ENCODE peak calls at places on chromosomes 2 and 18, in seven cellular contexts. L is K562, A is HepG2, Q is IMR-90, D is GM12878, P is SK-N-SH, K is H1. E is an unnamed sample.

GRCh38 chr18:72700961-72701710 is 157.0 kb upstream of the CBLN2 start:
- DNase-seq in Q (peak), P (peak), A (peak), D (no peak), L (no peak), K (no peak), E (no peak)

GRCh38 chr18:668263-668662 is 10.8 kb downstream of the TYMS start:
- DNase-seq in Q (no peak), D (no peak), L (no peak), A (no peak), K (no peak), P (no peak), E (no peak)

GRCh38 chr2:150063432-150063889 is 424.0 kb downstream of the RND3 start:
- DNase-seq in K (no peak), L (no peak), D (no peak), P (no peak), Q (peak), A (no peak), E (no peak)

GRCh38 chr18:23927821-23928746 is 86.5 kb upstream of the TTC39C start:
- DNase-seq in Q (peak), A (no peak), K (no peak), D (no peak), P (no peak), L (no peak), E (no peak)

GRCh38 chr2:121764681-121765228 is 9.3 kb downstream of the TSN start:
- DNase-seq in L (no peak), K (no peak), D (no peak), P (no peak), Q (no peak), A (no peak), E (no peak)

GRCh38 chr2:86533589-86533988 is 29.7 kb downstream of the CHMP3 start:
- DNase-seq in K (no peak), Q (no peak), A (no peak), L (no peak), D (no peak), P (no peak), E (no peak)

GRCh38 chr2:8290771-8291352 is 391.0 kb upstream of the ID2 start:
- DNase-seq in L (no peak), A (no peak), P (no peak), K (no peak), D (no peak), Q (no peak), E (no peak)

GRCh38 chr2:43542285-43542933 is 53.4 kb downstream of the THADA start:
- DNase-seq in K (no peak), A (peak), P (peak), D (no peak), L (peak), Q (peak), E (peak)

GRCh38 chr2:4938246-4938645 is 753.9 kb upstream of the SOX11 start:
- DNase-seq in L (no peak), D (no peak), Q (no peak), A (no peak), K (no peak), P (peak), E (no peak)

GRCh38 chr2:134217316-134217715 is 36.6 kb upstream of the MGAT5 start:
- DNase-seq in P (no peak), D (no peak), Q (no peak), L (no peak), K (no peak), A (no peak), E (no peak)

GRCh38 chr18:46213295-46213694 is 109.1 kb downstream of the HAUS1 start:
- DNase-seq in K (no peak), Q (no peak), A (peak), P (peak), L (peak), D (no peak), E (peak)

GRCh38 chr2:32963941-32964340 is 17.2 kb downstream of the LTBP1 start:
- DNase-seq in Q (peak), K (no peak), D (no peak), A (no peak), P (no peak), L (no peak), E (no peak)

GRCh38 chr2:221049950-221050349 is 522.2 kb downstream of the EPHA4 start:
- DNase-seq in P (no peak), L (no peak), A (no peak), D (peak), K (no peak), Q (no peak), E (no peak)

GRCh38 chr2:218398437-218399390 is 954 bp upstream of the CTDSP1 start:
- DNase-seq in A (peak), P (peak), D (no peak), K (no peak), Q (peak), L (peak), E (peak)

GRCh38 chr18:25503567-25504081 is 151.7 kb upstream of the ZNF521 start:
- DNase-seq in Q (peak), D (no peak), L (no peak), A (peak), P (peak), K (peak), E (peak)

GRCh38 chr2:189379287-189379630 is 62.0 kb upstream of the WDR75 start:
- DNase-seq in A (no peak), D (no peak), P (no peak), Q (peak), K (peak), L (no peak), E (no peak)

GRCh38 chr2:113219889-113220641 is 46.3 kb downstream of the PSD4 start:
- DNase-seq in L (peak), Q (peak), P (no peak), K (no peak), D (no peak), A (peak), E (peak)

GRCh38 chr18:57959278-57959677 is 84.7 kb upstream of the NEDD4L start:
- DNase-seq in L (peak), A (peak), Q (peak), P (peak), D (no peak), K (no peak), E (peak)

GRCh38 chr2:223383315-223383714 is 218.8 kb downstream of the SCG2 start:
- DNase-seq in P (no peak), D (no peak), A (no peak), Q (peak), L (no peak), K (no peak), E (no peak)

GRCh38 chr2:169877406-169877805 is 50.2 kb downstream of the UBR3 start:
- DNase-seq in D (no peak), L (no peak), K (no peak), Q (peak), A (peak), P (peak), E (no peak)

DNA sequence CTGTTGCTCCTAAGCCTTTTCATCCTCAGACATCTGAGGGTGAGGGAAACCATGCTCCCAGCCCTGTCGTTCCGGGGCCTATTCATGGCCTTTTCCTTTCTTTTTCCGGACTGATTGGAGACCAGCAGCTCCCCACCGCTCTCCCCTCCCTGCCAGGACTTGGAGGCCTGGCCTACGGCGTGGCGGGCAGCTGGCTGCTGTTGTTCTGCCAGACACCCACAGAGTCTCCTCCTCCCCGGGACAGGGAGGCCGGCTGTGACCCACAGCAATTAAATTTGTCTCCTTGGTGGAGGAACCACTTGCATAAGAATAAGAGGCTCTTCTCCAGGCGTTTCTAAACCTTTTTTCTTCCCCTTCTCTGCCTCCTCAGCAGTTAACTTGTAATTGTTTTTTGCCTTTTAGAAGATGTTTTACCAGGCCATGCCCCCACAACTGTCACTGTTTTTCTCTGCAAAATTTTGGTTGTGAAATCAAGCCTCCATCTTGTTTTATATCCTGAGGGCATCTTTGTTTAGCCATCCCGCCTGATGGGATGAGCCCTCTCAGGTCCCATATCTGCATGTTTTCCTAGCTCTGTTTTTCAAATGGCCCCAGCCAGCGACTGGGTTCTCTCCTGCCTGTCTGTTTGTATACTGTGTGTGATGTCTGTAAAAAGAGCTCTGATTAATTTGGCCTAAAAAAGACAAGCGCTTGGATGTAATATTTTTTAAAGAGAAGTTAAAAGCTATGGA is 1060.0 kb upstream of the DDX18 start:
- DNase-seq in L (no peak), P (peak), K (peak), D (no peak), A (no peak), Q (no peak), E (no peak)
- TF ChIP-seq RFX5 in L (no peak), P (no peak), K (no peak), D (no peak), A (no peak), Q (no peak), E (no peak)

GRCh38 chr2:72103161-72103560 is 44.5 kb downstream of the CYP26B1 start:
- DNase-seq in D (no peak), P (no peak), Q (no peak), A (no peak), L (no peak), K (no peak), E (no peak)

GRCh38 chr2:72108121-72108520 is 39.5 kb downstream of the CYP26B1 start:
- DNase-seq in D (no peak), L (no peak), Q (peak), K (no peak), A (no peak), P (no peak), E (no peak)

GRCh38 chr2:72106978-72107377 is 40.7 kb downstream of the CYP26B1 start:
- DNase-seq in Q (no peak), K (no peak), L (no peak), D (no peak), P (no peak), A (no peak), E (no peak)

GRCh38 chr2:72103690-72104089 is 44.0 kb downstream of the CYP26B1 start:
- DNase-seq in K (no peak), A (no peak), Q (no peak), L (no peak), P (no peak), D (no peak), E (no peak)

DNA sequence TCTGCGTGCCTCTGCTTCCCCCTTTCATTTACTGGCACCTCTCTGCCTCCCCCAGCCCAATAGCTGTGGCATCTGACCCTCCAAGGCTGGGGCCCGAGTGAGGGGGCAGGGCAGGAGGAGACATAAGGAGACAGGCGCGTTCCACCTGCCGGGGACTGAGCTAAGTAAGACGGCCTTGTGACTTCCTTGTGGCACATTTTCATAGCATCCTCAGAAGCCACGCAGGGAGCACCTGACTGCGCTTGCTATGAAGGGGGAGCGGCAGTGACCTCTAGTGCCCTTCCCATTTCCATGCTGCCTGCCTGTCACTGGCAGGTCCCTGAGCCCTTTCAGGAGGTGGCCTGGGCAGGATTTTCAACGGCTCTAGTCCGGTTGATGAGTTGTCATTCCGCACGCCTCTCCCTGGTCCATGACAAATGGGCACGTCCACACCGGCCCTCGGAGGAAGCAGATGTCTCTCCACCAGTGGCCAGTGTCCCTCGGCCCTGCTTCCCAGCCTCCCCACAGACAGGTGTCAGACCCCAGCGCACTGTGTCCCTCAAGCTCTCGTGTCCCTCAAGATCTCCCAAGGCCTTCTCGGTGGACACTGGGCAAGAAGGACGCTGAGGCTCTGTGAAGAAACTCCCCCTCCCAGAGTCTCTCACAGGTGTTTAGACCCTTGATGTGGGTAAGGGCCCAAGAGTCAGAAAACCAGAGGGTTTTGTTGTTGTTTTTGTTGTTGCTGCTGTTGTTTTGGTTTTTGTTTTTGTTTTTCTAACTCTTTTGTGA is 42.7 kb downstream of the CYP26B1 start:
- DNase-seq in A (peak), D (no peak), L (no peak), Q (no peak), P (no peak), K (no peak), E (no peak)
- TF ChIP-seq RFX5 in A (no peak), D (no peak), L (no peak), Q (no peak), P (no peak), K (no peak), E (no peak)

GRCh38 chr2:111930875-111931274 is 32.5 kb downstream of the MERTK start:
- DNase-seq in K (no peak), D (peak), L (no peak), Q (peak), P (no peak), A (no peak), E (no peak)
- TF ChIP-seq RFX5 in K (no peak), D (no peak), L (no peak), Q (no peak), P (no peak), A (no peak), E (no peak)

DNA sequence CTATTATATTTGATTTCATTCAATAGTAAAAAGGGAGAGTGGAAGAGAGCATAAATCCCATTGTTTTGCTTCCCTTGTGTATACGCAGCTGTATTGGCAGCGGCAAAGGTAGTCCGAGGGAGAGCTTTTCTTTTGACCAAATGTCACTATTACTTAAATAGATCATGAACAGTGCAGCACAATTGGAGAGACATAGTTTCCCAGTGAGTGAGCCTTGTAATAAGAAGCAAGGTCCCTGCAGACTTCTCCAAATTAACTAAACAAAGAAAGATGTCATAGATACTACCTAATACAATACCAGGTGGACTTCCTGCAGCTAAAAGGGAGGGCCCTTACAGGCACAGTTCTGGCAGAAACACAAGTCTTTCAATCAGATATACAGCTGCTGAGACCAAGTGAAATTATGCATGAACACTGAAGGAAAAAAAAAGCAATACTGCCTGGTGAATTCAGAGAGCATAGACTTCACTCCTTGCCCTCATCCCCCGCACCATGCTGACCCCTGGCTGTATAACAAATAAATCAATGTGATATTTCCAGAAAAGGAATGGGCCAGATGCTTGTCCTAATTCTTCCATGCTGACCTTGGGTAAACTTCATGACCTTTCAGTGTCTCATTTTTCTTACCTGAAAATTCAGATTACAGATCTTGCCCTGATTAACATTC is 404.7 kb upstream of the CDH2 start:
- DNase-seq in L (no peak), K (no peak), A (no peak), Q (no peak), D (no peak), P (peak), E (no peak)
- TF ChIP-seq RFX5 in L (no peak), K (no peak), A (no peak), Q (no peak), D (no peak), P (no peak), E (no peak)

GRCh38 chr2:39059366-39059952 is 61.4 kb downstream of the SOS1 start:
- DNase-seq in Q (peak), P (peak), A (peak), L (peak), D (no peak), K (no peak), E (peak)
- TF ChIP-seq RFX5 in Q (no peak), P (no peak), A (no peak), L (peak), D (no peak), K (no peak), E (no peak)

DNA sequence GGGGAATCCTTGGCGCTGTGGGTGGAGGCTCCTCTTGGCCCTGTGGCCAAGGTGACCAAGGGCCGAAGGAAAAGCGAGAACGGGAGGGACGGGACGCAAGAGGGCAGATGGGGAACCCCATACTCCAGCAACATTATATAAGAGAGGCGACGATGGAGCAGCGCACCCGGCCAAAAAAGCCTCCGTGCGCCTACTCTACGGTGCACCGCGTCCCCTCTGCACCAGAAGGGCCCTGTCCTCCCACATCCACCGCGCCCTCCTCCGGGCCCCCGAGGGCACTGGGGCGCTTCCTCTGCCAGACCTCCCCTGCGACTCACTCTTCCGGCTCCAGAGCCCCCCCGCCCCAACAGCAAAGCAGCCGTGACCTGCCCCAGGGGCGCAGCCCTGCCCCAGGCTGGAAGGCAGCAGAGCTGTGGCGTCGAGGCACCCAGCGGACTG is 106.1 kb upstream of the CD302 start:
- DNase-seq in Q (no peak), K (no peak), P (no peak), D (no peak), A (no peak), L (no peak), E (no peak)
- TF ChIP-seq RFX5 in Q (no peak), K (no peak), P (no peak), D (no peak), A (no peak), L (no peak), E (no peak)

DNA sequence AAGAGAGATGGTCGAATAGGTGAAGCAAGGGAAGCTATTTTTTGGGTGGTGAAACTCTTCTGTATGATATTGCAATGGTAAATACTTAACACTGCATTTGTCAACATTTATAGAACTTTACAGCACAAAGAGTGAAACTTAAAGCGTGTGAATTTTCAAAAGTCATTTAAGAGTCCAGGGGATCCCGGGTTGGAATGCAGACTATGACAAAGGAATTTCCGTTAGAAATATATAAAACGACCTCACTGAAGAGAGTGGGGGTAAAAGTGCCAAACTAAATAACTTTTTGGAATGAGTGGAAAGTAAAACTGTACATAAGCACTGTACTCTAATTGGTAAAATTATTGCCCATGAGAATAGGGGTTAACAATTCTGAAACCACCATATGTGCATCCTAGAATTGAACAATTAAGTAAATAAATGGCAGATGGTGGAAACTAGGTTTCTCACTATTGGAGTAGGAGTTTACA is 191.0 kb upstream of the FN1 start:
- DNase-seq in P (no peak), D (no peak), L (no peak), K (no peak), Q (no peak), A (no peak), E (no peak)
- TF ChIP-seq RFX5 in P (no peak), D (no peak), L (no peak), K (no peak), Q (no peak), A (no peak), E (no peak)

GRCh38 chr2:64876137-64876647 is 113.0 kb upstream of the SLC1A4 start:
- DNase-seq in Q (peak), L (peak), D (no peak), P (no peak), A (no peak), K (no peak), E (peak)
- TF ChIP-seq RFX5 in Q (no peak), L (no peak), D (no peak), P (no peak), A (no peak), K (no peak), E (no peak)

GRCh38 chr2:160940271-160940670 is 220.0 kb upstream of the TANK start:
- DNase-seq in P (no peak), L (no peak), Q (peak), K (no peak), D (no peak), A (no peak), E (no peak)
- TF ChIP-seq RFX5 in P (no peak), L (no peak), Q (no peak), K (no peak), D (no peak), A (no peak), E (no peak)

DNA sequence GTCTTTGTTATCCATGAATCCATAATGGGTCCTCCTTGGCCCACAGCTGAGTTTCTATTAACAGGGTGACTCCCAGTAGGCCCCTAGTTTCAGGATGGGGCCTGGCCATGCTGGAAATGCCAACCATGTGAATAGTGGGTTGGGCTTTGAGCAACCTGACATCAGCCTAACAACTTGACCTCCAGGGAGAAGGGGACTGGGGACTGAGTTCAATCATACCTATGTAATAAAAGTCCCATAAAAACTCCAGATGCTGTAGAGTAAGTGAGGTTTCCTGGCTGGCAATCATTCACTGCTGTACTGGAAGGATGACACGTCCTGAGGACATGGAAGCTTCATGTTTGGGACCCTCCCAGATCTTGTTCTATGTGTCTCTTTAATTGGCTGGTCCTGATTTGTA is 7.9 kb downstream of the REV1 start:
- DNase-seq in P (no peak), Q (no peak), A (peak), D (no peak), K (no peak), L (no peak), E (peak)
- TF ChIP-seq RFX5 in P (no peak), Q (no peak), A (no peak), D (no peak), K (no peak), L (no peak), E (no peak)